ENCODE peak calls at places on chromosomes 11 and 22, in eight cellular contexts. One of them, this sample, is unnamed. For H3K4me1, the result is how much of the 10 kb centered on the place peaks cover.

GRCh38 chr11:33178443-33179154 is 17.3 kb upstream of the CSTF3 start:
- DNase-seq in HepG2: no peak
- DNase-seq in K562: peak
- DNase-seq in SK-N-SH: no peak
- DNase-seq in HCT116: no peak
- DNase-seq in GM12878: no peak
- DNase-seq in Panc1: no peak
- DNase-seq in A549: no peak
- DNase-seq in this sample: peak

GRCh38 chr11:119438599-119438998 is 15.6 kb upstream of the THY1 start:
- DNase-seq in GM12878: no peak
- DNase-seq in SK-N-SH: no peak
- DNase-seq in HCT116: no peak
- DNase-seq in HepG2: no peak
- DNase-seq in K562: no peak
- DNase-seq in Panc1: no peak
- DNase-seq in A549: no peak
- DNase-seq in this sample: no peak

GRCh38 chr11:61362542-61362875 is 335 bp downstream of the TMEM138 start:
- DNase-seq in HCT116: no peak
- DNase-seq in SK-N-SH: peak
- DNase-seq in HepG2: peak
- DNase-seq in K562: peak
- DNase-seq in A549: peak
- DNase-seq in Panc1: no peak
- DNase-seq in GM12878: no peak
- DNase-seq in this sample: peak

GRCh38 chr22:33272180-33272579 is 214.0 kb upstream of the SYN3 start:
- DNase-seq in HepG2: peak
- DNase-seq in HCT116: no peak
- DNase-seq in Panc1: no peak
- DNase-seq in K562: no peak
- DNase-seq in SK-N-SH: no peak
- DNase-seq in GM12878: no peak
- DNase-seq in A549: peak
- DNase-seq in this sample: no peak

GRCh38 chr11:64400096-64400495 is 41.1 kb downstream of the RPS6KA4 start:
- DNase-seq in K562: peak
- DNase-seq in HepG2: no peak
- DNase-seq in HCT116: no peak
- DNase-seq in Panc1: no peak
- DNase-seq in GM12878: no peak
- DNase-seq in SK-N-SH: no peak
- DNase-seq in A549: no peak
- DNase-seq in this sample: no peak

GRCh38 chr11:33521384-33521783 is 179.2 kb downstream of the C11orf91 start:
- DNase-seq in HCT116: no peak
- DNase-seq in HepG2: no peak
- DNase-seq in SK-N-SH: no peak
- DNase-seq in K562: no peak
- DNase-seq in GM12878: no peak
- DNase-seq in Panc1: no peak
- DNase-seq in A549: no peak
- DNase-seq in this sample: no peak

GRCh38 chr11:6812391-6813005 is 13.0 kb upstream of the OR6A2 start:
- DNase-seq in A549: peak
- DNase-seq in HepG2: peak
- DNase-seq in K562: peak
- DNase-seq in SK-N-SH: peak
- DNase-seq in HCT116: peak
- DNase-seq in GM12878: peak
- DNase-seq in Panc1: peak
- DNase-seq in this sample: peak

GRCh38 chr22:22912722-22913253 is 25.2 kb downstream of the IGLL5 start:
- DNase-seq in HepG2: no peak
- DNase-seq in HCT116: no peak
- DNase-seq in GM12878: no peak
- DNase-seq in SK-N-SH: no peak
- DNase-seq in Panc1: no peak
- DNase-seq in A549: no peak
- DNase-seq in K562: no peak
- DNase-seq in this sample: no peak

GRCh38 chr11:43212279-43212678 is 99.5 kb upstream of the API5 start:
- DNase-seq in SK-N-SH: no peak
- DNase-seq in GM12878: no peak
- DNase-seq in A549: no peak
- DNase-seq in HepG2: no peak
- DNase-seq in Panc1: no peak
- DNase-seq in HCT116: no peak
- DNase-seq in K562: no peak
- DNase-seq in this sample: peak

GRCh38 chr11:36469881-36470802 is 39.9 kb downstream of the TRAF6 start:
- DNase-seq in HepG2: no peak
- DNase-seq in SK-N-SH: no peak
- DNase-seq in GM12878: no peak
- DNase-seq in Panc1: no peak
- DNase-seq in HCT116: no peak
- DNase-seq in K562: no peak
- DNase-seq in A549: no peak
- DNase-seq in this sample: no peak

GRCh38 chr22:30284172-30284571 is 5.1 kb downstream of the CASTOR1 start:
- DNase-seq in A549: no peak
- DNase-seq in SK-N-SH: no peak
- DNase-seq in Panc1: no peak
- DNase-seq in HCT116: no peak
- DNase-seq in HepG2: no peak
- DNase-seq in GM12878: no peak
- DNase-seq in K562: peak
- DNase-seq in this sample: no peak

GRCh38 chr11:72426054-72426757 is 8.1 kb downstream of the CLPB start:
- DNase-seq in SK-N-SH: no peak
- DNase-seq in GM12878: no peak
- DNase-seq in Panc1: no peak
- DNase-seq in HepG2: no peak
- DNase-seq in K562: no peak
- DNase-seq in A549: no peak
- DNase-seq in HCT116: no peak
- DNase-seq in this sample: no peak

GRCh38 chr11:44950036-44950624 is 553 bp downstream of the TP53I11 start:
- DNase-seq in A549: no peak
- DNase-seq in HCT116: no peak
- DNase-seq in K562: no peak
- DNase-seq in Panc1: no peak
- DNase-seq in GM12878: no peak
- DNase-seq in SK-N-SH: peak
- DNase-seq in HepG2: no peak
- DNase-seq in this sample: no peak

GRCh38 chr22:37634505-37635002 is 4.9 kb upstream of the SH3BP1 start:
- DNase-seq in A549: no peak
- DNase-seq in GM12878: no peak
- DNase-seq in SK-N-SH: peak
- DNase-seq in Panc1: no peak
- DNase-seq in K562: peak
- DNase-seq in HepG2: no peak
- DNase-seq in HCT116: no peak
- DNase-seq in this sample: peak
- H3K4me1 ChIP-seq in A549: under half
- H3K4me1 ChIP-seq in GM12878: half or more
- H3K4me1 ChIP-seq in SK-N-SH: under half
- H3K4me1 ChIP-seq in Panc1: under half
- H3K4me1 ChIP-seq in K562: under half
- H3K4me1 ChIP-seq in HepG2: half or more
- H3K4me1 ChIP-seq in HCT116: under half
- H3K4me1 ChIP-seq in this sample: under half

GRCh38 chr11:35347173-35347878 is 72.0 kb downstream of the SLC1A2 start:
- DNase-seq in HCT116: no peak
- DNase-seq in GM12878: no peak
- DNase-seq in Panc1: no peak
- DNase-seq in A549: no peak
- DNase-seq in HepG2: peak
- DNase-seq in SK-N-SH: no peak
- DNase-seq in K562: no peak
- DNase-seq in this sample: no peak

GRCh38 chr11:35346472-35347136 is 72.8 kb downstream of the SLC1A2 start:
- DNase-seq in A549: no peak
- DNase-seq in HCT116: no peak
- DNase-seq in SK-N-SH: no peak
- DNase-seq in HepG2: no peak
- DNase-seq in Panc1: no peak
- DNase-seq in GM12878: no peak
- DNase-seq in K562: no peak
- DNase-seq in this sample: no peak

GRCh38 chr11:35349897-35350296 is 69.5 kb downstream of the SLC1A2 start:
- DNase-seq in HCT116: no peak
- DNase-seq in GM12878: no peak
- DNase-seq in K562: no peak
- DNase-seq in A549: no peak
- DNase-seq in Panc1: no peak
- DNase-seq in HepG2: no peak
- DNase-seq in SK-N-SH: no peak
- DNase-seq in this sample: no peak

GRCh38 chr11:35347921-35348331 is 71.4 kb downstream of the SLC1A2 start:
- DNase-seq in K562: no peak
- DNase-seq in A549: no peak
- DNase-seq in Panc1: no peak
- DNase-seq in SK-N-SH: peak
- DNase-seq in HepG2: no peak
- DNase-seq in HCT116: no peak
- DNase-seq in GM12878: no peak
- DNase-seq in this sample: no peak

DNA sequence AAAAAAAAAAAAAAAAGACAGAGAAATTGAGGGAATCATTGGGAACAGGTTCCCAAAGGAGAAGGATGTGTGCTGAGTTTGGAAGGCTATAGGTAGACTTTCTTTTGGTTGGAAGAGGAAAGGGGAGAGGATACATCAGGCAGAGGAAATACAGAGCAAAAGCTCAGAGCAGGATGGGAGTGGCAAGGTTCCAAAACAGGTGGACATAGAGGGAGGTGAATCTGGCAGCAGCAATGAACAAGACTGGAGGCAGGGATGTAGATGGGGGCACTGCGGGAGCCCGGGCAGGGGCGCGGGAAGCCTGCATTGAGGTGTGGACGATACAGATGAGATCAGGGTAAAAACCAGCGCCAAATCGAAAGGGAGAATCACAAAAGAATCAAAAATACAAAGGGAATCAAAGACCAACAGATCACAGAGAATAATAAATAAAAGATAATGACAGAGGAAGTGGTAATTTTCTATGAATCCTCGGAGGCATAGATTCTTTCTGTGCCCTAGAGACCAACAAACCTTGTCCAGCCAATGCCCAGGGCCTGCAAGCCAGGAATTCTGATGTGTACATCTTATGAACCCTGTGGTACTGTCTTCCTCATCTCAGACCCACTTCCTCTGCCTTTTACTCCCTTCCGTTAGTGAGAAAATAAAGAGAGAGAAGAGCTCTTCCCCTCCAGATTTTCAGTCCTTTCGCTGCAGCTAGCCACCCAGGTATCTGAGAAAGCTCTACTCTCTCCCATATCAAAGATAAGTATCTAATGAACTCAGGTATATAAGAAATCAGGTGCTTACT is 70.3 kb downstream of the SLC1A2 start:
- DNase-seq in GM12878: no peak
- DNase-seq in Panc1: no peak
- DNase-seq in A549: no peak
- DNase-seq in SK-N-SH: no peak
- DNase-seq in K562: no peak
- DNase-seq in HepG2: no peak
- DNase-seq in HCT116: no peak
- DNase-seq in this sample: no peak
- TF ChIP-seq REST in GM12878: no peak
- TF ChIP-seq REST in Panc1: no peak
- TF ChIP-seq REST in A549: no peak
- TF ChIP-seq REST in SK-N-SH: no peak
- TF ChIP-seq REST in K562: no peak
- TF ChIP-seq REST in HepG2: no peak
- TF ChIP-seq REST in HCT116: no peak
- TF ChIP-seq REST in this sample: no peak

DNA sequence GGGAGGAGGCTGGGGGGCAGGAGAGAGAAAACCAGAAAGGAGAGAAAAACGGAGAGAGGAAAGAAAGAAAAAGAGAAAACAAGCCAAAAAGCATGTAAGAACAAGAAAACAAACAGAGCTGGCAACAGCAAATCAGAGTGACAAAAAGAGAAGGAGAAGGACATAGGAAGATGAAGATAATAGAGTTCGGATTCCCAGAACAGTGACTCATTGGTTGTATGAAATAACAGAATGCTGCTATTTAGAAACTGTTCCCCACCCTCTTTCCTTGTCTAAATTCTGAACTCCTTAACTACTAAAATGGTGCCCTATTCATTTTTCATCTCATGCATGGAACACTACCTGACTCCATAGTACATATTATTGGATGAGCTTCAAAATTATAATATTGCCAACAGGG is 317.4 kb downstream of the C11orf87 start:
- DNase-seq in Panc1: no peak
- DNase-seq in A549: no peak
- DNase-seq in HCT116: no peak
- DNase-seq in HepG2: no peak
- DNase-seq in SK-N-SH: no peak
- DNase-seq in K562: no peak
- DNase-seq in GM12878: no peak
- DNase-seq in this sample: no peak
- H3K4me1 ChIP-seq in Panc1: under half
- H3K4me1 ChIP-seq in A549: under half
- H3K4me1 ChIP-seq in HCT116: under half
- H3K4me1 ChIP-seq in HepG2: under half
- H3K4me1 ChIP-seq in SK-N-SH: under half
- H3K4me1 ChIP-seq in K562: under half
- H3K4me1 ChIP-seq in GM12878: under half
- H3K4me1 ChIP-seq in this sample: under half

GRCh38 chr11:92376146-92376599 is 151.6 kb downstream of the FAT3 start:
- DNase-seq in HepG2: no peak
- DNase-seq in K562: no peak
- DNase-seq in Panc1: no peak
- DNase-seq in A549: peak
- DNase-seq in HCT116: no peak
- DNase-seq in GM12878: no peak
- DNase-seq in SK-N-SH: no peak
- DNase-seq in this sample: peak
- TF ChIP-seq REST in HepG2: no peak
- TF ChIP-seq REST in K562: no peak
- TF ChIP-seq REST in Panc1: no peak
- TF ChIP-seq REST in A549: no peak
- TF ChIP-seq REST in HCT116: no peak
- TF ChIP-seq REST in GM12878: no peak
- TF ChIP-seq REST in SK-N-SH: no peak
- TF ChIP-seq REST in this sample: no peak

GRCh38 chr22:44357962-44358553 is 45.3 kb upstream of the SHISAL1 start:
- DNase-seq in HepG2: no peak
- DNase-seq in SK-N-SH: no peak
- DNase-seq in K562: no peak
- DNase-seq in A549: no peak
- DNase-seq in GM12878: no peak
- DNase-seq in HCT116: no peak
- DNase-seq in Panc1: no peak
- DNase-seq in this sample: no peak
- H3K4me1 ChIP-seq in HepG2: under half
- H3K4me1 ChIP-seq in SK-N-SH: under half
- H3K4me1 ChIP-seq in K562: under half
- H3K4me1 ChIP-seq in A549: under half
- H3K4me1 ChIP-seq in GM12878: under half
- H3K4me1 ChIP-seq in HCT116: under half
- H3K4me1 ChIP-seq in Panc1: under half
- H3K4me1 ChIP-seq in this sample: under half

This sample was measured in GM23338.